ENCODE peak calls at places on chromosomes 13 and 19, in four cellular contexts. U, J, G and R are unnamed samples.

GRCh38 chr19:51034704-51035103 is at the start of gene KLK12:
- DNase-seq in J (no peak), U (no peak), G (no peak), R (no peak)

GRCh38 chr13:110828705-110829104 is 86.2 kb downstream of the ANKRD10 start:
- DNase-seq in G (no peak), U (no peak), J (no peak), R (no peak)

GRCh38 chr13:83940742-83941141 is 58.5 kb upstream of the SLITRK1 start:
- DNase-seq in U (no peak), J (no peak), G (no peak), R (no peak)

GRCh38 chr13:48590141-48590863 is 57.4 kb upstream of the RCBTB2 start:
- DNase-seq in G (no peak), U (no peak), J (no peak), R (no peak)

GRCh38 chr19:38233740-38234251 is 9.8 kb upstream of the DPF1 start:
- DNase-seq in G (no peak), J (peak), U (peak), R (no peak)

GRCh38 chr13:97322740-97323342 is 100.7 kb downstream of the MBNL2 start:
- DNase-seq in U (no peak), J (no peak), G (no peak), R (no peak)

GRCh38 chr13:98155475-98156111 is 12.7 kb downstream of the FARP1 start:
- DNase-seq in J (no peak), U (no peak), G (no peak), R (no peak)

GRCh38 chr19:53664760-53665159 is 33.0 kb downstream of the DPRX start:
- DNase-seq in G (no peak), U (no peak), J (no peak), R (no peak)

GRCh38 chr13:98782654-98783053 is 30.2 kb upstream of the SLC15A1 start:
- DNase-seq in U (no peak), J (no peak), G (no peak), R (no peak)

GRCh38 chr19:21789761-21790160 is 22.4 kb upstream of the ZNF100 start:
- DNase-seq in G (no peak), U (no peak), J (no peak), R (no peak)

GRCh38 chr13:80157261-80157942 is 183.5 kb downstream of the SPRY2 start:
- DNase-seq in G (no peak), U (no peak), J (no peak), R (no peak)

GRCh38 chr19:14786421-14786851 is 8.1 kb upstream of the ADGRE2 start:
- DNase-seq in J (no peak), G (no peak), U (peak), R (no peak)

DNA sequence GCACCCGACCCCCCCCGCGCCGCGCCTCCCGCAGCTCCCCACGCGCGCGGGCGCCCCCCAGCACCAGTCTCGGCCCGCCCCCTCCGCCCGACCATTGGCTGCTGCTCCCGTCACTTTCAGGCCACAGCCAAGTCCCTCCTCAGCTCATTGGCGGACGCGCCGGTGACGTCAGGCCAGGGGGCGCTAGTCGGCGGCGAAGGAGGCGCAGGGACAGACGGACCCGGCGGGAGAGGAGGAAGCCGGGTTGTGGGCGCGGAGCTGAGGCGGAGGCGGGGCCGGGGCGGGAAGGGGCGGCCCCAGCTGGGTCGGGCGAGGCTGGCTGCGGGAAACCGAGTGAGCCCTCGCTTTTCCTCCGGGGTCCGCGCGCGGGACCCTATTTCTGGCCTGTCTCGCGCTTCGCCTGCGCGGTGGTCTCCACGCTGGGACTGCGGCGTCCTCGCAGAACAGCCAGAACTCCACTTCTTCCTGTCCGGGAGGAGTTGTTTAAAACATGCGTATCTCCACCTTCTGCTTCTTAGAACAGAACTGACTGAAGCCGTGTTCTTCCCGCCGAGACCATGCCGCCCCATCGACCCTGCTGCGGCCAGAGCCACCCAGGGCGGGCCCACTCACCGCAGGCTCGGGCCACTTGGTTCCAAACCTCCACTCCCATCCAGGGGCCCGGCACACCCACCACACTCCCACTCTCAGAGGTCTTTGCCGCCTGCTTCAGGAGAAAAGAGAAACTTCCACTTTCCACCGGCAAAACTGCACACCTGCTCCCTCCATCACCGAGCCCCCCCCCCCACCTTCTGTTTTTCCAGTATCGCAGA is 459 bp upstream of the TMTC4 start:
- DNase-seq in J (peak), U (peak), G (peak), R (peak)
- TF ChIP-seq POLR2AphosphoS5 in J (peak), U (no peak), G (peak), R (no peak)

GRCh38 chr19:49554701-49555181 is 25.6 kb downstream of the NOSIP start:
- DNase-seq in J (no peak), G (no peak), U (no peak), R (no peak)
- TF ChIP-seq SP1 in J (no peak), G (no peak), U (no peak), R (no peak)

GRCh38 chr19:39771751-39772150 is 6.9 kb upstream of the LEUTX start:
- DNase-seq in J (no peak), U (no peak), G (no peak), R (no peak)

GRCh38 chr19:39765091-39766076 is 13.3 kb upstream of the LEUTX start:
- DNase-seq in J (peak), U (peak), G (peak), R (no peak)

GRCh38 chr19:39768811-39769210 is 9.8 kb upstream of the LEUTX start:
- DNase-seq in J (no peak), U (no peak), G (no peak), R (no peak)

GRCh38 chr19:39768334-39768733 is 10.3 kb upstream of the LEUTX start:
- DNase-seq in U (no peak), G (no peak), J (no peak), R (no peak)
- TF ChIP-seq POLR2AphosphoS5 in U (no peak), G (no peak), J (no peak), R (no peak)

DNA sequence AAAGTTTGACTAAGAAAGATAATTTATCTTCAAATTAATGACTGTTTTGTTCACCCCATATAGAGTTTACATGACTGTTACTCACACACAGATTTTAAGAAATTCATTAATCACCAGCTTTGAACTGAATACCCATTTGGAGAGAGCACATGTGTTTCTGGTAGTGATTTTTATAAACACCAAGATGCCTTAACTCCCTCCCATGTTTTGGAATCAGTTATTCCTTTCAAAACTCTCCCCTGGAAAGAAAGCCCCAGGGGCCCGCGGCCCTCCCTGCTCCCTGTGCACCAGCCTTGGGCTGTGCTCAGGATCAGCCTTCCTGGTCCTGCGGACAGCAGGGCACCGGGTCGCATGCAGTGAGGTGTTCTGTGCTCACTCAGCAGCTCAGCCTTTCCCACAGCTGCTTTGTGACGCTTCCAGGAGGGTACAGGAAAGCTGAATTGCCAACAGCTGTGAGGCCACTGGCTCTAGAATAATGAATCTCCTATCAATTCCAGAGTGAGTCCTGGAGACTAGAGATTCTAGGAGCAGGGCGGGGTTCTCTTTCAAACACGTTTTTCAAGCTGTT is 483.2 kb downstream of the EFNB2 start:
- DNase-seq in G (no peak), U (no peak), J (no peak), R (no peak)
- TF ChIP-seq SP1 in G (no peak), U (no peak), J (no peak), R (no peak)

DNA sequence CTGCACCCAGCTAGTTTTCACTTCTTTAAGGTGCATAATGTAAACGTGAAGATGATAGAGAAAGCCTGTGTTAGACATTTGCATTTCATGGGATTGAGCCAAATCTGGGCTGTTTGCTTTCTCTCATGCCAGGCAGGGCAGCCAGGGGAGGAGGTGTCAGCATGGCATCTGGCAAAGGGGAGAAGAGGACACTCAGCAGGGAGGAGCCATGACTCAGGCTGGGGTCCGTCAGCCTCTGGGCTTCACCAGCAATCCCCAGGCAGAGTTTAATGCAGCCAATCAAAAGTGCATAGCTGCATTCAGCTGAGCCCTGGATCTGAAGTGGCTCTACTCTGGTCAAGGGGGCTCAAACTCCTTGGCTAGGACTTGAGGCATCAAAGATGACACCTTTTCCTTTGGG is 23.5 kb downstream of the EBPL start:
- DNase-seq in G (no peak), J (no peak), U (no peak), R (no peak)
- TF ChIP-seq POLR2AphosphoS5 in G (no peak), J (no peak), U (no peak), R (no peak)

DNA sequence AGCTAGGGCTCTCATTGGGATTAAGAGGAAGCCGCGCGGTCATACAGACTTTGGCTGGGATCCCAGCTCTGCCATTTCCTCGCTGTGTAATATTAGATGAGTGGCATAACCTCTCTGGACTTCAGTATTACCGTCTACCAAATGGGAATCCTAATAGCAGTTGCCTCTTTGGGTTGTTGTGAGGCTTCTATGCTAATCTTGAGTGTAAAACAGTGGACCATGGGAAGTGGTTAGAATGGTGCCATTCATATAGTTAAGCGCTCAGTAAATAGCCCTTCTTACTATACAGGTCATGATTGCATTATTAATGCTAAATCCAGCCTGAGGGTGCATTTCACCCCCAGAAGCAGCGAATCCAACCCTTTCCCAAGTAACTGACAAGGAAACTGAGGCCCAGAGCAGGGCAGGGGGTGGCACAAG is 566 bp upstream of the OPA3 start:
- DNase-seq in J (no peak), U (no peak), G (no peak), R (no peak)
- TF ChIP-seq SP1 in J (no peak), U (no peak), G (no peak), R (no peak)

DNA sequence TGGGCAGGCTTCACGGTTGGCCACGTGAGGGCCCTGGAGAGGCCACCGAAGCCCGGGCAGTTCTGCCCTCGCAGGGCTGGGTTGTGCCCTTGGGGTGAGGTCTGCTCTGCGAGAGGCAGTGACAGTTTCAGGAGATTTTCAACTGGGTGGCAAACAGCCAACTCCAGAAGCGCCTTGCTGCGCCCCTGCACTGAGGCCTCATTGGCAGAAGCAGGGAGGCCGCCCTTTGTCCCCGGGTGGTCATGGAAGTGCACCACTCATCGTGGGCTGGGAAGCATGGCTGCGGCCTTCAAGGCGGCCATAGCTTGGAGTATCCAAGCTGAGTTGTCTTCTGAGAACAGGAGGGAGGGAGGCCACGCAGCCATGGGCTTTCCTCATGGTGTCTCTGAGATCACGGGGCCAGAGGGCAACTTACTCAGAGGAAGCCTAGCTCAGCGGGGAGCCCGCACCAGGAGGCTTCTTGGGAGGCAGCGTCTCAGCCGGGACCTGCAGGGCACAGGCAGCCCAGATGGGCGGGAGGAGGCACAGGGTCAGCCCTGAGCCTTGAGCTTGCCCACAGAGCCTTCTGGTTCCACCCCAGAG is 14.8 kb downstream of the PLEKHJ1 start:
- DNase-seq in G (no peak), U (no peak), J (no peak), R (no peak)
- TF ChIP-seq POLR2AphosphoS5 in G (no peak), U (peak), J (no peak), R (no peak)